ENCODE peak calls at places on chromosomes 1 and 21, in ten cellular contexts. I, V, S, Z, X, Y, A, P, K and C are unnamed samples.

GRCh38 chr1:221169447-221169889 is 290.2 kb downstream of the HLX start:
- DNase-seq in I (peak; percentile 50), V (no peak), S (no peak), Z (no peak), X (no peak), Y (no peak), A (no peak), P (no peak), K (peak; percentile 23), C (no peak)

GRCh38 chr1:93317207-93317606 is 28.5 kb upstream of the DR1 start:
- DNase-seq in I (no peak), V (no peak), S (no peak), Z (no peak), X (no peak), Y (no peak), A (no peak), P (no peak), K (no peak), C (no peak)

GRCh38 chr21:35159881-35160280 is 110.8 kb upstream of the RUNX1 start:
- DNase-seq in I (no peak), V (no peak), S (no peak), Z (peak; percentile 91), X (no peak), Y (no peak), A (no peak), P (no peak), K (peak; percentile 1), C (no peak)

GRCh38 chr1:42674214-42674613 is 8.0 kb upstream of the YBX1 start:
- DNase-seq in I (peak; percentile 34), V (no peak), S (no peak), Z (no peak), X (no peak), Y (peak; percentile 38), A (no peak), P (no peak), K (peak; percentile 91), C (no peak)

GRCh38 chr1:110309139-110309538 is 30.0 kb upstream of the RBM15 start:
- DNase-seq in I (peak; percentile 45), V (no peak), S (no peak), Z (no peak), X (no peak), Y (no peak), A (no peak), P (no peak), K (no peak), C (no peak)

GRCh38 chr1:198197285-198197684 is 40.5 kb downstream of the NEK7 start:
- DNase-seq in I (no peak), V (no peak), S (no peak), Z (no peak), X (no peak), Y (no peak), A (no peak), P (no peak), K (no peak), C (no peak)

GRCh38 chr1:236164273-236164672 is 21.9 kb downstream of the GPR137B start:
- DNase-seq in I (no peak), V (no peak), S (no peak), Z (no peak), X (no peak), Y (no peak), A (no peak), P (no peak), K (peak; percentile 44), C (no peak)

GRCh38 chr1:209710837-209711236 is 6.2 kb downstream of the HSD11B1 start:
- DNase-seq in I (no peak), V (no peak), S (no peak), Z (no peak), X (no peak), Y (no peak), A (no peak), P (no peak), K (no peak), C (no peak)

GRCh38 chr1:167249702-167250101 is 29.0 kb downstream of the POU2F1 start:
- DNase-seq in I (no peak), V (no peak), S (no peak), Z (no peak), X (no peak), Y (no peak), A (peak; percentile 26), P (no peak), K (no peak), C (no peak)

GRCh38 chr1:227885648-227886502 is 61.9 kb downstream of the WNT9A start:
- DNase-seq in I (peak; percentile 45), V (no peak), S (no peak), Z (peak; percentile 49), X (no peak), Y (no peak), A (no peak), P (no peak), K (peak; percentile 32), C (peak; percentile 15)